ENCODE peak calls at places on chromosome 17, in five cellular contexts. G is GM12865, P is left ventricle myocardium inferior, I is astrocyte, F is choroid plexus epithelial cell. S is an unnamed sample.

GRCh38 chr17:45761957-45762565 is 22.1 kb upstream of the CRHR1 start:
- DNase-seq in G (no peak), P (no peak), I (no peak), F (no peak), S (no peak)

GRCh38 chr17:21345236-21345635 is 30.9 kb upstream of the KCNJ12 start:
- DNase-seq in G (no peak), P (no peak), I (no peak), F (no peak), S (no peak)

GRCh38 chr17:72735602-72736001 is 356.9 kb downstream of the SLC39A11 start:
- DNase-seq in G (no peak), P (no peak), I (no peak), F (no peak), S (no peak)

GRCh38 chr17:21297026-21297520 is 12.6 kb downstream of the MAP2K3 start:
- DNase-seq in G (no peak), P (no peak), I (no peak), F (no peak), S (no peak)

GRCh38 chr17:28714281-28714680 is 2.6 kb upstream of the PROCA1 start:
- DNase-seq in G (no peak), P (no peak), I (no peak), F (no peak), S (no peak)

GRCh38 chr17:43966276-43966675 is 12.5 kb upstream of the PYY start:
- DNase-seq in G (no peak), P (no peak), I (no peak), F (no peak), S (no peak)

GRCh38 chr17:29612404-29613370 is 10.0 kb downstream of the CORO6 start:
- DNase-seq in G (no peak), P (no peak), I (no peak), F (no peak), S (peak; percentile 41)

GRCh38 chr17:29443041-29443440 is 52.9 kb downstream of the TAOK1 start:
- DNase-seq in G (no peak), P (no peak), I (no peak), F (no peak), S (no peak)

GRCh38 chr17:76420356-76421053 is 32.4 kb downstream of the UBE2O start:
- DNase-seq in G (no peak), P (no peak), I (no peak), F (no peak), S (no peak)

GRCh38 chr17:10549108-10549842 is at the start of gene MYH2:
- DNase-seq in G (no peak), P (no peak), I (no peak), F (no peak), S (no peak)

GRCh38 chr17:44211281-44212265 is 7.9 kb downstream of the UBTF start:
- DNase-seq in G (no peak), P (no peak), I (no peak), F (no peak), S (no peak)

GRCh38 chr17:75565066-75565465 is 22.5 kb upstream of the MYO15B start:
- DNase-seq in G (no peak), P (no peak), I (no peak), F (peak; percentile 20), S (no peak)

DNA sequence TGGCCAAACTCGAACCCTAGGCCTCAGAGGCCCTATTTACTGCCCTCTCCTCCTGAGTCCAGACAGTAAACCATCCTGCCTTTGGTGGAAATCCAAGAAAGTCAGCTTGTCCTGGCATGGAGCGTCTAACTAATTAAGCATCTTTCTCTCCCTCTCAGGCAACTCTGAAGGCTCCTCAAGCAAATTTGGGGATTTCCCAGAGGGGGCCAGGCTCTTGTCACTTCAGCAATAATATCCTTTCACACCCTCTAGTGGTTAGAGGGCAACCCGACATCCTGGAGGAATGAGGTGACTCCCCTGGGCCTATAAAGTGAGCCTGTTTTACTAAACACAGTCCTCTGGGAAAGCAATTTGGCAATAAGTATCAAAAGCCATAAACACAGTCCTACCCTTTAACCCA is 60.4 kb downstream of the NOG start:
- DNase-seq in G (peak; percentile 77), P (no peak), I (peak; percentile 33), F (peak; percentile 55), S (peak; percentile 74)
- TF ChIP-seq CTCF in G (peak; percentile 58), P (peak; percentile 49), I (peak; percentile 50), F (peak; percentile 58), S (no peak)

DNA sequence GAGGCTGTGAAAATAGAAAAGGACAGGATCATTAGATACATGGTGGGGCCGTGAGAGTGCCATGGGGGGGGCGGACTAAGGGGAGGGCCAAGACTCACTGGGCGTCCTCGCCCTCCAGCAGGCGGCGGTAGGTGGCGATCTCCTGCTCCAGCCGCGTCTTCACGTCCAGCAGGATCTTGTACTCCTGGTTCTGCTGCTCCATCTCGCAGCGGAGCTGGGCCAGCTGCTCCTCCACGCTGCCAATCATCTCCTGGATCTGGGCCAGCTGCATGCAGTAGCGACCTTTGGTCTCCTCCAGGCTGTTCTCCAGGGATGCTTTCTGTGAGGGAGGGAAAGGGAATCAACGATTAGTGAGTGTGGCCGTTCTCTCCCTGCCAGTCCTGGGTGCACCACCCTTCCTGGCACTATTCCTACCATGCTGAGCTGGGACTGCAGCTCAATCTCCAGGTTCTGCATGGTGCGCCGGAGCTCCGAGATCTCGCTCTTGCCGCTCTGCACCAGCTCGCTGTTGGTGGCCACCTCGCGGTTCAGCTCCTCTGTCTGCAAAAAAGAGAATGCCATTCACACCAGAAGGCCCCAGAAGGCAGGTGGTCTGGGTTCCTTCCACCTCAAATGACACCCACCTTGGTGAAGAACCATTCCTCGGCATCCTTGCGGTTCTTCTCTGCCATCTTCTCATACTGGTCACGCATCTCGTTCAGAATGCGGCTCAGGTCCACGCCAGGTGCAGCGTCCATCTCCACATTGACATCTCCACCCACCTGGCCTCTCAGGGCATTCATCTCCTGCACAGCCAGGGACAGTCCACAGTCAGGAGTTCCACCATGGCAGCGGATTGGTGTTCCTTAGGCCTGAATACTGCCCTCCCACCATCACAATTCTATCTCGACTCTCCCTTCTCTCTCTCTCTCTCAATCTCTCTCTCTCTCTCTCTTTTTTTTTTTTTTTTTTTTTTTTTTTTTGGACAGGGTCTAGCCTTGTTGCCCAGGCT is 3.3 kb downstream of the KRT14 start:
- DNase-seq in G (no peak), P (no peak), I (no peak), F (no peak), S (no peak)
- TF ChIP-seq CTCF in G (no peak), P (no peak), I (no peak), F (no peak), S (no peak)

DNA sequence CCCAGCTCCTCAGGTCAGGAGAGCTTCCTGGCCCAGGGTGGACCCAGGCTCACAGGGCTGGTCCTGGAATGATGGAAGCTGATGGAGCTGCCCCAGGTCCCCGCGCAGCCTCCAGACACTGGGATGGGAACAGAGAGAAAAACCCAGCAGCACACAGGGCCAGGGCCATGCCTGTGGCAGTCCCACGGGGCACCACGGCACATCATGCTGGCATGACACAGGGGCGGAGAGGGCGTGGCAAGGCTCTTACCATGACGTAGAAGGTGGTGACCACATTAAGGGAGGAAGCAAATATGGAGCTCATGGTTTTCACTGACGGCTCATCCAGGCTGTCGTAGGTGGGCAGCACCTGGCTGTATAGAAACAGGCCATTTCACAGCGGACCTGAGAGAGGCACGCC is 18.3 kb downstream of the SLC38A10 start:
- DNase-seq in G (no peak), P (no peak), I (no peak), F (no peak), S (no peak)
- TF ChIP-seq CTCF in G (no peak), P (no peak), I (no peak), F (no peak), S (no peak)

DNA sequence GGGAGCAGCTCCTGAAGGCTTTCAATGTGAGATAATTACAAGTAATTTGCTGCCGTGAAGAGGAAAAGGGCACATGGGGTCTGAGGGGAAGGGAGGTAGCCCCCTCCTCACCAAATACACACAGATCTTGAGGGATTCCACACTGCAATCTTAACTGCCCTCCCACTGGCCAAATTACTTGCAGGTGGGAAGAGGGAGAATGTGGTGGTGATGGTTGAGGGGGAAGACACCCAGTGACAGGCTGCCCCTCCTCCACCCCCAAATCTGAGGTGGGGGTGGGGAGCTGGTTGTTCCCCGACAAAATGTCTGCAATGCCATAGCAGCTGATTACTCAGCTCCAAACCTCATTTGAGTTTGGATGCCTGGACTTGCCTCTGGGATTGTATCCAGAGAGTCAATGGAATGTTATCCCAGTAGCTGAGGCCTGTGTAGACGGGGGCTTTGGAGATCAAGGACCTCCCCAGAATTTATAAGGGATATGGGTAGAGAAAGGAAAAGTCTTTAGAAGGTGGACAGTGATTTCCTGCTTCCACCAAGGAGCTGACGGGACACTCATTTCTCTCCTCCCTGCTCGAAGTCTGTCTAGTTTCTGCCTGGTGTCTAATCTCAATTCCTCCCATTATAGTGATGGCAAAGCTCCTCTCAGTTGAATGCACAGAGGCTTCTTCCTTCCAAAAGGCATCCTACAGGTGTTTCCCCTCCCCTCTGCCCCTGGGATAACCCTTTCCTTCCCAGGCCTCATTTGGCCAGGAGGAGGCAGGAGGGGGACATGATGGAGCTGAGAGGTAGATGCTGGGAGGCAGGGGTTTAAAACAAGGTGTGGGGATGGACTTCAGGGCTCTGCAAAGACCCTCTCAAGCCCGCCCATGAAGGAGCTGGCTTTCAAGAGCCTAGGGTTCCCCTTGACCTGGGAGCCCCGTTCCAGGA is 8.7 kb downstream of the DLX4 start:
- DNase-seq in G (no peak), P (no peak), I (no peak), F (no peak), S (no peak)
- TF ChIP-seq CTCF in G (no peak), P (no peak), I (no peak), F (no peak), S (no peak)

GRCh38 chr17:79897243-79898063 is 58.2 kb upstream of the CBX4 start:
- DNase-seq in G (no peak), P (no peak), I (no peak), F (no peak), S (no peak)
- TF ChIP-seq CTCF in G (no peak), P (no peak), I (no peak), F (no peak), S (no peak)

GRCh38 chr17:49364119-49364518 is 2.1 kb upstream of the ZNF652 start:
- DNase-seq in G (no peak), P (no peak), I (no peak), F (no peak), S (no peak)

GRCh38 chr17:49369089-49369488 is 7.0 kb upstream of the ZNF652 start:
- DNase-seq in G (no peak), P (no peak), I (no peak), F (no peak), S (no peak)

GRCh38 chr17:49362723-49363117 is 670 bp upstream of the ZNF652 start:
- DNase-seq in G (no peak), P (no peak), I (no peak), F (no peak), S (no peak)

GRCh38 chr17:49363251-49363650 is 1.2 kb upstream of the ZNF652 start:
- DNase-seq in G (no peak), P (no peak), I (no peak), F (no peak), S (no peak)

DNA sequence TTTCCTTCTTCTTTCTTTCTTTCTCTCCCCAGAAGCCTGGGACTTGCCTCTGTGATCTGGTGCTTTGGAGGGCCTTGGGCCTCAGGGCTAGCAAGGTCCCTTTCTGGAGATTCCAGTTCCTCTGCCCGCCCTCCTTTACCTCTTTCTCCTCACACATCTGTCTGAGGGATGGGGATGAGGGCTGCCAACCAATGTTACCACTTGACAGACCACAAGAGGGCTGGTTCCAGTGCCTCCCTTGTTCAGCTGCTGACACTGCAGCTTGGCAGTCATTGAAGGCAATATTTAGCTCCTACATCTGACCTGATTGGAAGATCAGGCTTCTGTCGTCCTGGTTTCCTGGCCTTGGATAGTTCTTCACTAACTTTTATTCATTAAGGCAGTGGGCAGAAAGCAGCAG is 3.6 kb upstream of the ZNF652 start:
- DNase-seq in G (peak; percentile 40), P (no peak), I (no peak), F (peak; percentile 27), S (no peak)
- TF ChIP-seq CTCF in G (no peak), P (peak; percentile 27), I (no peak), F (no peak), S (no peak)